ENCODE peak calls at places on chromosomes 7 and 10, in four cellular contexts. D is NCI-H69, H is uterus, O is GDM1. Y is an unnamed sample.

GRCh38 chr7:75756340-75757297 is 15.4 kb downstream of the CCL26 start:
- DNase-seq in D (peak), H (no peak), O (no peak), Y (no peak)

GRCh38 chr7:82789883-82790609 is 346.5 kb upstream of the CACNA2D1 start:
- DNase-seq in D (peak), H (no peak), O (no peak), Y (no peak)

GRCh38 chr10:88389456-88389855 is 193.7 kb downstream of the RNLS start:
- DNase-seq in D (peak), H (peak), O (peak), Y (peak)

GRCh38 chr7:152647-153046 is 39.7 kb upstream of the FAM20C start:
- DNase-seq in D (no peak), H (no peak), O (no peak), Y (no peak)

GRCh38 chr7:152025077-152025936 is at the start of gene GALNT11:
- DNase-seq in D (peak), H (peak), O (peak), Y (peak)

GRCh38 chr7:150390206-150390605 is 11.1 kb downstream of the ZNF775 start:
- DNase-seq in D (no peak), H (no peak), O (no peak), Y (no peak)

GRCh38 chr10:129972145-129972965 is 8.3 kb upstream of the EBF3 start:
- DNase-seq in D (peak), H (no peak), O (no peak), Y (no peak)

GRCh38 chr7:113100091-113100723 is 13.6 kb upstream of the GPR85 start:
- DNase-seq in D (peak), H (peak), O (no peak), Y (no peak)

GRCh38 chr7:84187087-84187805 is 7.3 kb downstream of the SEMA3A start:
- DNase-seq in D (no peak), H (no peak), O (no peak), Y (no peak)

GRCh38 chr10:117004627-117005453 is at the start of gene SHTN1:
- DNase-seq in D (peak), H (peak), O (no peak), Y (no peak)